ENCODE peak calls at places on chromosome 5, in six cellular contexts. I is coronary artery, R is bronchial epithelial cell, Y is PC-9, J is fibroblast of the aortic adventitia, D is A549. N is an unnamed sample.

GRCh38 chr5:159198063-159199036 is 11.0 kb downstream of the RNF145 start:
- DNase-seq in I (no peak), R (no peak), Y (no peak), J (no peak), D (no peak), N (peak)

GRCh38 chr5:115472601-115473000 is 72.0 kb downstream of the FEM1C start:
- DNase-seq in I (no peak), R (no peak), Y (no peak), J (peak), D (no peak), N (no peak)

GRCh38 chr5:54889826-54890225 is 95.6 kb downstream of the ESM1 start:
- DNase-seq in I (no peak), R (peak), Y (peak), J (peak), D (peak), N (no peak)

GRCh38 chr5:153779852-153780251 is 258.9 kb downstream of the FAM114A2 start:
- DNase-seq in I (no peak), R (no peak), Y (no peak), J (no peak), D (no peak), N (no peak)

GRCh38 chr5:59538080-59538479 is 355.4 kb downstream of the PDE4D start:
- DNase-seq in I (no peak), R (no peak), Y (no peak), J (no peak), D (no peak), N (no peak)

GRCh38 chr5:83925321-83925877 is 204.7 kb upstream of the HAPLN1 start:
- DNase-seq in I (no peak), R (peak), Y (no peak), J (peak), D (no peak), N (no peak)

GRCh38 chr5:10311595-10312425 is 4.1 kb upstream of the CMBL start:
- DNase-seq in I (no peak), R (no peak), Y (no peak), J (no peak), D (no peak), N (no peak)

GRCh38 chr5:76207122-76207521 is 123.9 kb downstream of the SV2C start:
- DNase-seq in I (no peak), R (no peak), Y (no peak), J (no peak), D (no peak), N (no peak)

GRCh38 chr5:135437796-135438560 is 9.2 kb downstream of the DCANP1 start:
- DNase-seq in I (no peak), R (peak), Y (peak), J (peak), D (no peak), N (no peak)

GRCh38 chr5:43019615-43020293 is 20.4 kb downstream of the ANXA2R start:
- DNase-seq in I (no peak), R (peak), Y (peak), J (peak), D (peak), N (peak)

GRCh38 chr5:96093340-96093739 is 131.7 kb upstream of the ELL2 start:
- DNase-seq in I (no peak), R (peak), Y (peak), J (no peak), D (no peak), N (no peak)

GRCh38 chr5:137286025-137286610 is 213.0 kb downstream of the SPOCK1 start:
- DNase-seq in I (no peak), R (no peak), Y (no peak), J (peak), D (no peak), N (no peak)

GRCh38 chr5:37734114-37734513 is 105.7 kb downstream of the GDNF start:
- DNase-seq in I (no peak), R (no peak), Y (no peak), J (no peak), D (no peak), N (no peak)

GRCh38 chr5:123265551-123265950 is 157.7 kb downstream of the CEP120 start:
- DNase-seq in I (no peak), R (peak), Y (no peak), J (peak), D (no peak), N (no peak)

GRCh38 chr5:145834917-145835838 is at the start of gene PRELID2:
- DNase-seq in I (peak), R (peak), Y (peak), J (peak), D (peak), N (peak)

GRCh38 chr5:99926463-99926862 is 608.7 kb upstream of the FAM174A start:
- DNase-seq in I (no peak), R (no peak), Y (no peak), J (no peak), D (no peak), N (no peak)

GRCh38 chr5:4868140-4868735 is 271.9 kb upstream of the ADAMTS16 start:
- DNase-seq in I (no peak), R (peak), Y (peak), J (peak), D (peak), N (no peak)

GRCh38 chr5:153496835-153497234 is 6.4 kb downstream of the GRIA1 start:
- DNase-seq in I (no peak), R (peak), Y (no peak), J (peak), D (peak), N (no peak)

DNA sequence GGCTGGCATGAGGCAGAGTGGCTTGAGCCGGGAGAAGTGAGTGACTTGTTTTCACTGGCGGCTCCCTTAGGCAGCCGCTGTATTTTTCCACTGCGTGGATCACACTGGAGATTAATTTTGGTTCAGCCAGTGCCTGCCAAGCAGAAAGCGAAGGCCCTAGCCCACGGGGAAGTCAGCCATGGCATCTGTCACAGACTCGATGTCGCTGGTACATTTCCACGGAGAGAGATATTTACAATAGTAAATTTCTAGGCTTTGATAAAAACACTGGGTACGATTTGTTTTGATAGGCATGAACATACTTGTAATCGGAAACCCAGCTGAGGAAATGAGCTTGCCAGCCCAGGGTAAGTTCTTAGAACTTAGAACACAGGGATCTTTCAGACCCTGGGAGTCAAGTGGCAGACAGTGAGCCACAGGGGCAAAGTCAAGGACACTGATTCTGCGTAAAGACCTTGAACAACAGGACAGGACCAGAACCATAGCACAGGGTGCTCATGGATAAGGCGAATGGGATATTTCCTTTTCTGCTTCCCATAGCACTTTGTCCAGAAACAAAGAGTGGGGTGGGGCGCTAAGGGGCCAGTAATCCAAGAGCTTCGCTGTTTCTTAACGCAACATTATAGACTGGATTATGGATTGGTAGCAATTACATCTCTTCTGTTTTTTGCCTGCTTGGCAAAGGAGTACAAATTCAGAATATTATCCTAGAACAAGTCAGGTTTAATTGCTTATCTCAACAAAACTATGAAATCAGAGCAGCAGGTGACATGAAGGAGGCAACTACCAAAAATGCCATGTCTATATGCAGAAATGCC is 4.5 kb downstream of the DUSP1 start:
- DNase-seq in I (peak), R (peak), Y (no peak), J (peak), D (peak), N (no peak)
- H3K4me3 ChIP-seq in I (peak), R (no peak), Y (no peak), J (peak), D (peak), N (no peak)

GRCh38 chr5:155044591-155044990 is 31.0 kb downstream of the KIF4B start:
- DNase-seq in I (no peak), R (no peak), Y (no peak), J (no peak), D (no peak), N (no peak)

GRCh38 chr5:155047818-155048217 is 34.3 kb downstream of the KIF4B start:
- DNase-seq in I (no peak), R (no peak), Y (no peak), J (no peak), D (no peak), N (no peak)

GRCh38 chr5:155050384-155051019 is 36.9 kb downstream of the KIF4B start:
- DNase-seq in I (no peak), R (no peak), Y (no peak), J (no peak), D (no peak), N (no peak)

GRCh38 chr5:155049569-155050383 is 36.2 kb downstream of the KIF4B start:
- DNase-seq in I (no peak), R (peak), Y (no peak), J (peak), D (peak), N (no peak)

DNA sequence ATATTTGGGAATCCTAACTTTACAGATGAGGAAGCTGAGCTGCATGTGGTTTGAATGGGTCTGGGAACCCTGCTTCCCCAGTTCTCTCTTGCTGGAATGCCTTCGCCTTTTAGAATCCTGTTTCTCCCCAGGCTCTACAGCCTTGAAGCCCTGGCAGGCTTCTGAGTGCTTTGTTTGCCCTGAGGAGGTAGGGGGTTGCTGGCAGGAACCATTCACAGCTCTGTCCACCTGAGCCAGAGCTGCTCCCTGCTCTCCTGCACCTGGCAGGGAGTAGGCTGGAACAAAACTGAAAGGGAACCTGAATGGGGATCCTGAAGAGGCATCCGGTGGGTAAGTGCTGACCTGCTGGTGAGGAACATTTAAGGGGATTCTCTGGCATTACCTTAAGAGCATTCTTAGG is 33.0 kb downstream of the KIF4B start:
- DNase-seq in I (no peak), R (no peak), Y (no peak), J (no peak), D (no peak), N (no peak)
- TF ChIP-seq CTCF in I (no peak), R (no peak), Y (no peak), J (no peak), D (no peak), N (no peak)

DNA sequence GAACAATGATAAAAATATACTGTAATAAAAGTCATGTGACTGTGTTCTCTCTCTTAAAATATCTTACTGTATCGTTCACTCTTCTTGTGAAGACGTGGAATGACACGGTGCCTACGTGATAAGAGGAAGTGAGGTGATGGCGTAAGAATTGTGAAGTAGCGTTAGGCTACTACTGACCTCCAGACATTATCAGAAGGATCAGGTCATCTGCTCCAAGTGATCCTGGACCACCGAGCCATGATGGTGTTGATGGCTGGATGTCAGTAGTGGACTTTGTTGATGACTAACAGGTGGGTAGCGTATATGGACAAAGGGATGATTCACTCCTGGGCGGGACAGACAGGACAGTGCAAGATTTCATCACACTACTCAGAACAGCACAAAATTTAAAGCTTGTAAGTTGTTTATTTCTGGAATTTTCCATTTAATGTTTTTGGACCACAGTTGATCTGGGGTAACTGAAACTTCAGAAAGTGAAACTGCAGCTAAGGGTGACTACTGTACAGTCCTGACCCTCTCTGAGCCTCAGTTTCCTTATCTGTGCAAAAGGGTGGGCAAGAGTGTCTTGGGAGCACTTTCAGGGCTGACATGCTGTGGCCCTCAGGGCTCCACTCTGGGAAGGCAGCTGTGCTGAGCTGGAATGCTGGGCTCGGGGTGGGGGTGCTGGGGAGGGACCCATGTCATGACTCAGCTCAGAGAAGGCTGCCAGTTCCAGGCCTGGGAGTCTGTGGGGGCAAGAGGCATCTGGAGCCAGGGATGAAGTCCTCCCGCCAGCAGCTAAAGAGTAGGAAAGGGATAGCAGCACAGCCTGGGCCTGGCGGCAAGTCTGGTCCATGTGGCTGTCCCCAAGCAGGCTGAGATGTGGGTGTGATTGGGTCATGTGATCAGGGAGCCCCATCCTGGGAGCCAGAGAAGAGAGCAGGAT is 12.6 kb downstream of the PDGFRB start:
- DNase-seq in I (peak), R (peak), Y (peak), J (peak), D (peak), N (no peak)
- H3K4me3 ChIP-seq in I (peak), R (no peak), Y (no peak), J (peak), D (no peak), N (no peak)

GRCh38 chr5:169848792-169849191 is 131.5 kb downstream of the INSYN2B start:
- DNase-seq in I (no peak), R (no peak), Y (no peak), J (no peak), D (no peak), N (no peak)

GRCh38 chr5:169847519-169847918 is 132.8 kb downstream of the INSYN2B start:
- DNase-seq in I (no peak), R (no peak), Y (no peak), J (peak), D (no peak), N (no peak)

GRCh38 chr5:169848271-169848670 is 132.0 kb downstream of the INSYN2B start:
- DNase-seq in I (no peak), R (peak), Y (no peak), J (no peak), D (no peak), N (no peak)

DNA sequence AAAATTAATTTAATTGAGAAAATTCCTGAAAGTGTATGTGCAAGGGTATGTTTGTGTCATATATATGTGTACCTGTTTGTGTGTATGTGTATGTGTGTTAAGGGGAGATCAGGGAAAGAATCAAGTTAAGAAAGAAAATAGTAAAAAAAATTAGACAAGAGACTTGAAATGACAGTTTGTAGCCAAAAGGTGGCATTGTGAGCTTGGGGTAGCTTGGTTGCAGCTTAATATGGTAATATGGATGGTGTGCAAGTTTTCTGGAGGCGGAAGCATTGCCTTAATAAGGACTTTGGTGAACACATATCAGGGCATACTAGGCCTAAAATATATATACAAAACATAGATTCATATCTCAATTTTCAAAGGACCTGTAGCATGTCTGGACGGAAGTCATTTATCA is 129.9 kb downstream of the INSYN2B start:
- DNase-seq in I (no peak), R (no peak), Y (no peak), J (no peak), D (peak), N (no peak)
- TF ChIP-seq CTCF in I (no peak), R (no peak), Y (peak), J (no peak), D (peak), N (peak)

GRCh38 chr5:172104021-172104420 is 84.0 kb downstream of the STK10 start:
- DNase-seq in I (no peak), R (no peak), Y (no peak), J (no peak), D (no peak), N (no peak)

GRCh38 chr5:172102251-172102870 is 85.7 kb downstream of the STK10 start:
- DNase-seq in I (no peak), R (no peak), Y (no peak), J (no peak), D (no peak), N (no peak)

GRCh38 chr5:172101547-172102225 is 86.3 kb downstream of the STK10 start:
- DNase-seq in I (no peak), R (no peak), Y (no peak), J (no peak), D (no peak), N (no peak)

GRCh38 chr5:172104801-172105701 is 83.0 kb downstream of the STK10 start:
- DNase-seq in I (no peak), R (no peak), Y (no peak), J (no peak), D (no peak), N (no peak)

GRCh38 chr5:172102913-172103629 is 85.0 kb downstream of the STK10 start:
- DNase-seq in I (peak), R (peak), Y (peak), J (peak), D (peak), N (no peak)
- H3K4me3 ChIP-seq in I (peak), R (no peak), Y (no peak), J (peak), D (no peak), N (no peak)

GRCh38 chr5:14145356-14146334 is 2.5 kb downstream of the TRIO start:
- DNase-seq in I (no peak), R (no peak), Y (peak), J (peak), D (no peak), N (no peak)

GRCh38 chr5:14143843-14144585 is 872 bp downstream of the TRIO start:
- DNase-seq in I (peak), R (no peak), Y (no peak), J (peak), D (no peak), N (no peak)

GRCh38 chr5:14142856-14143508 is at the start of gene TRIO:
- DNase-seq in I (peak), R (peak), Y (peak), J (peak), D (peak), N (no peak)

GRCh38 chr5:14143509-14143842 is 334 bp downstream of the TRIO start:
- DNase-seq in I (no peak), R (no peak), Y (no peak), J (no peak), D (no peak), N (no peak)

GRCh38 chr5:14144586-14145355 is 1.6 kb downstream of the TRIO start:
- DNase-seq in I (peak), R (peak), Y (no peak), J (no peak), D (peak), N (peak)
- TF ChIP-seq CTCF in I (no peak), R (no peak), Y (no peak), J (no peak), D (no peak), N (no peak)

DNA sequence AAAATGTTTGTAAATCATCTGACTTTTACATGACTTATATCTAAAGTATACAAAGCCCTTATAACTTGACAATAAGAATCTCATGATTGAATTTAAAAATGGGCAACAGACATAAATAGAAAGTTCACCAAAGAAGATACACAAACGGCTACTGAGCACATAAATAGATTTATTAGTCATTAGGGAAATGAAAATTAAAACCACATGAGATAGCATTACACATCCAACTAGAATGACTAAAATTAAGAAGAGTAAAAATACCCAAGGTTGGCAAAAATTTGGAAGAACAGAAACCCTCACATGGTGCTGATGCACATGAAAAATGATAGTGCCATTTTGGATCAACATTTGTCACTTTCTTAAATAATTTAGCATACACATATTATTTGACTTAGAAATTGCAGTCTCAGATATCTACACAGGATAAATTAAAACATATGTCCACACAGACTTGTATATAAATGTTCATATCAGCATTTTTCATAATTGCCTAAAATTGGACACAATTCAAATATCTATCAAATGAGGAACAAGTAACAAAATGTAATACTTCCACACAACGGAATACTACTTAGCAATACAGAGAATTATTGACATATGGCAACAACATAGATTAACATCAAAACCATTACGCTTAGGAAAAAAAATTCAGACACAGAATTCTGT is 359.1 kb upstream of the DAB2 start:
- DNase-seq in I (no peak), R (no peak), Y (no peak), J (peak), D (no peak), N (no peak)
- H3K4me3 ChIP-seq in I (no peak), R (no peak), Y (no peak), J (no peak), D (no peak), N (no peak)

GRCh38 chr5:128494516-128494915 is 43.5 kb downstream of the FBN2 start:
- DNase-seq in I (no peak), R (no peak), Y (no peak), J (no peak), D (peak), N (no peak)

GRCh38 chr5:128493657-128494329 is 44.3 kb downstream of the FBN2 start:
- DNase-seq in I (no peak), R (no peak), Y (no peak), J (no peak), D (no peak), N (no peak)

GRCh38 chr5:128498844-128499455 is 39.1 kb downstream of the FBN2 start:
- DNase-seq in I (no peak), R (peak), Y (no peak), J (peak), D (peak), N (no peak)
- TF ChIP-seq CTCF in I (no peak), R (peak), Y (peak), J (peak), D (peak), N (peak)